ENCODE peak calls at places on chromosomes 13 and 19, in four cellular contexts. B is posterior vena cava, Q is choroid plexus epithelial cell, S is T follicular helper cell. O is an unnamed sample.

GRCh38 chr19:46413262-46414031 is at the start of gene CCDC8:
- DNase-seq in B (peak), S (no peak), Q (peak), O (peak)

GRCh38 chr19:48480476-48481190 is 11.5 kb downstream of the CYTH2 start:
- DNase-seq in S (peak), B (no peak), Q (peak), O (peak)

GRCh38 chr13:73610799-73611592 is 523.2 kb downstream of the KLF12 start:
- DNase-seq in B (no peak), S (no peak), Q (no peak), O (no peak)

GRCh38 chr13:29162638-29163037 is 342.5 kb downstream of the MTUS2 start:
- DNase-seq in B (no peak), S (no peak), Q (peak), O (no peak)

GRCh38 chr19:2132731-2133490 is 18.5 kb downstream of the AP3D1 start:
- DNase-seq in S (no peak), Q (no peak), B (no peak), O (no peak)

GRCh38 chr19:17081672-17082630 is 6.4 kb downstream of the MYO9B start:
- DNase-seq in Q (peak), S (no peak), B (no peak), O (no peak)

GRCh38 chr19:45876411-45877197 is 9.3 kb downstream of the IRF2BP1 start:
- DNase-seq in Q (no peak), S (no peak), B (no peak), O (peak)

GRCh38 chr19:43078311-43078710 is 4.2 kb downstream of the PSG2 start:
- DNase-seq in S (no peak), B (no peak), Q (peak), O (no peak)

GRCh38 chr19:33241530-33242101 is 16.0 kb upstream of the SLC7A10 start:
- DNase-seq in Q (peak), S (no peak), B (no peak), O (peak)

GRCh38 chr19:41226874-41227390 is 7.9 kb downstream of the AXL start:
- DNase-seq in Q (no peak), B (no peak), S (no peak), O (no peak)

GRCh38 chr13:60756306-60756705 is 359.3 kb downstream of the TDRD3 start:
- DNase-seq in B (no peak), S (no peak), Q (no peak), O (no peak)

GRCh38 chr19:35519291-35519690 is 5.8 kb upstream of the DMKN start:
- DNase-seq in Q (peak), S (no peak), B (no peak), O (no peak)

GRCh38 chr19:33603377-33603776 is 18.4 kb upstream of the CHST8 start:
- DNase-seq in Q (no peak), B (no peak), S (no peak), O (no peak)

GRCh38 chr13:97460853-97461252 is 26.9 kb downstream of the RAP2A start:
- DNase-seq in Q (no peak), B (no peak), S (no peak), O (no peak)

GRCh38 chr19:52640916-52641315 is 2.8 kb upstream of the ZNF83 start:
- DNase-seq in B (no peak), Q (peak), S (no peak), O (no peak)

GRCh38 chr13:95641961-95642621 is 2.4 kb downstream of the DZIP1 start:
- DNase-seq in Q (peak), S (no peak), B (peak), O (peak)

GRCh38 chr13:40484101-40484800 is 182.2 kb downstream of the FOXO1 start:
- DNase-seq in S (no peak), B (no peak), Q (no peak), O (no peak)

O was measured in colonic mucosa.